ENCODE peak calls at places on chromosomes 11 and 22, in four cellular contexts. P, L, R and W are unnamed samples. For H3K4me1, the result is how much of the 10 kb centered on the place peaks cover.

GRCh38 chr11:128904872-128905344 is 13.8 kb downstream of the KCNJ5 start:
- DNase-seq in R (no peak), L (no peak), P (no peak), W (no peak)

GRCh38 chr11:125168875-125169537 is 4.5 kb downstream of the PKNOX2 start:
- DNase-seq in R (no peak), L (no peak), P (no peak), W (no peak)

GRCh38 chr11:294795-295194 is 4.5 kb downstream of the IFITM5 start:
- DNase-seq in P (no peak), L (no peak), R (no peak), W (no peak)

GRCh38 chr11:48096588-48097525 is 116.5 kb downstream of the PTPRJ start:
- DNase-seq in R (peak), L (no peak), P (no peak), W (no peak)

GRCh38 chr22:36858966-36859365 is 1.8 kb upstream of the NCF4 start:
- DNase-seq in R (no peak), L (no peak), P (no peak), W (no peak)

GRCh38 chr11:124886476-124886875 is 11.2 kb downstream of the ROBO4 start:
- DNase-seq in R (no peak), L (no peak), P (no peak), W (no peak)

GRCh38 chr11:88555018-88555828 is 217.7 kb upstream of the CTSC start:
- DNase-seq in L (no peak), R (no peak), P (no peak), W (no peak)

GRCh38 chr11:110857885-110858555 is 145.8 kb upstream of the ARHGAP20 start:
- DNase-seq in P (no peak), L (no peak), R (no peak), W (no peak)

GRCh38 chr22:29149841-29150555 is 55.7 kb upstream of the EMID1 start:
- DNase-seq in R (peak), L (no peak), P (no peak), W (no peak)

GRCh38 chr11:74695705-74696280 is 35.4 kb downstream of the CHRDL2 start:
- DNase-seq in P (no peak), L (no peak), R (no peak), W (no peak)

GRCh38 chr11:102932678-102933077 is 22.9 kb downstream of the MMP13 start:
- DNase-seq in L (no peak), R (no peak), P (no peak), W (no peak)

GRCh38 chr11:120462825-120463224 is 48.7 kb upstream of the GRIK4 start:
- DNase-seq in P (no peak), L (no peak), R (no peak), W (no peak)

GRCh38 chr11:71456831-71457230 is 3.8 kb downstream of the NADSYN1 start:
- DNase-seq in L (no peak), P (no peak), R (no peak), W (no peak)

GRCh38 chr22:42931421-42932196 is 74.5 kb upstream of the ARFGAP3 start:
- DNase-seq in P (peak), L (no peak), R (no peak), W (no peak)
- TF ChIP-seq SUZ12 in P (no peak), L (no peak), R (no peak), W (no peak)

GRCh38 chr22:47780281-47780875 is 1017.9 kb downstream of the TBC1D22A start:
- DNase-seq in P (no peak), R (no peak), L (no peak), W (no peak)
- TF ChIP-seq YY1 in P (no peak), R (no peak), L (no peak), W (no peak)

GRCh38 chr22:23137905-23138520 is 3.8 kb downstream of the RSPH14 start:
- DNase-seq in P (peak), L (no peak), R (no peak), W (no peak)
- H3K4me1 ChIP-seq in P (half or more), L (under half), R (under half), W (under half)

GRCh38 chr22:38204784-38205183 is 3.0 kb downstream of the MAFF start:
- DNase-seq in L (no peak), P (peak), R (no peak), W (no peak)
- TF ChIP-seq SUZ12 in L (no peak), P (no peak), R (no peak), W (no peak)

DNA sequence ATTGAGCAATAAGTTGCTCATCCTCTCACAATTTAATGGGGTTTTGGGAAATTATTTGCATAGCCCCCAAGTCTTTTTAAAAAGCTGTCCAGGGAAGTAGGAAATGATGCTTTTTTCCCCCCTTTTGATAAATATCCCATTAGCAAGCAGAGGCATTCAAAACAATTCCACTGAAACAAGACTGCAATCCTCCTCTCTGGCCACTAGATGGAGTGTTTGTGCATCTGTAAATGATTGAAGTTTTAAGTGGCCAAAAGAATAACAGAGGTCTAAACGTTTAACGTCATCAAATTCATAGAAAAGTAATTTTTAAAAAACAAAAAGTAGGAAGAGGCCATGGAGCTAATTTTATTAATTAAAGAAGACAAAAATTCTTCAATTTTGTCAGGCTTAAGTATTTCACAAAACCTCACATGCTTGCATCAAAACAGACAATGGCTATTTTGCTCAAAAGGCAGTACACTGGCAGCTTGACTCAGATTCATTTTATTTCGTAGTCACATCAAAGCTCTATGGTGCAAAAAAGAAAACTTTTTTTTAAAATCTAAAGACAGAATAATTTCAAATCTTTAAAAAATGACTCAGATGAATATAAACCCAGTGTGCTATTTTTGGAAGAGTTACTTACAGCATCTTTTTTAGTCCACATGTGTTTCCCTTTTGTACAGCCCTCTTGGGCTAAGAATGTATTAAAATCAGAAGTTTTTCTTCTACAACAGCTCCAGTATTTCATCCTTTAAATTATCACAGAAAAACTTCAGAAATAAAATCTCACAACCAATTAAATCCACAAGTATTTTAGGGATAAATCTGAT is 17.8 kb downstream of the CHORDC1 start:
- DNase-seq in L (no peak), R (peak), P (no peak), W (no peak)
- TF ChIP-seq YY1 in L (no peak), R (no peak), P (no peak), W (no peak)

GRCh38 chr11:31816467-31817053 is 5.4 kb upstream of the PAX6 start:
- DNase-seq in L (no peak), P (no peak), R (no peak), W (no peak)

GRCh38 chr11:31817054-31817620 is 6.0 kb upstream of the PAX6 start:
- DNase-seq in L (no peak), P (no peak), R (no peak), W (no peak)

GRCh38 chr11:31817621-31818493 is 6.7 kb upstream of the PAX6 start:
- DNase-seq in P (no peak), R (no peak), L (no peak), W (no peak)

GRCh38 chr11:31813961-31814868 is 3.1 kb upstream of the PAX6 start:
- DNase-seq in R (no peak), L (no peak), P (no peak), W (no peak)

DNA sequence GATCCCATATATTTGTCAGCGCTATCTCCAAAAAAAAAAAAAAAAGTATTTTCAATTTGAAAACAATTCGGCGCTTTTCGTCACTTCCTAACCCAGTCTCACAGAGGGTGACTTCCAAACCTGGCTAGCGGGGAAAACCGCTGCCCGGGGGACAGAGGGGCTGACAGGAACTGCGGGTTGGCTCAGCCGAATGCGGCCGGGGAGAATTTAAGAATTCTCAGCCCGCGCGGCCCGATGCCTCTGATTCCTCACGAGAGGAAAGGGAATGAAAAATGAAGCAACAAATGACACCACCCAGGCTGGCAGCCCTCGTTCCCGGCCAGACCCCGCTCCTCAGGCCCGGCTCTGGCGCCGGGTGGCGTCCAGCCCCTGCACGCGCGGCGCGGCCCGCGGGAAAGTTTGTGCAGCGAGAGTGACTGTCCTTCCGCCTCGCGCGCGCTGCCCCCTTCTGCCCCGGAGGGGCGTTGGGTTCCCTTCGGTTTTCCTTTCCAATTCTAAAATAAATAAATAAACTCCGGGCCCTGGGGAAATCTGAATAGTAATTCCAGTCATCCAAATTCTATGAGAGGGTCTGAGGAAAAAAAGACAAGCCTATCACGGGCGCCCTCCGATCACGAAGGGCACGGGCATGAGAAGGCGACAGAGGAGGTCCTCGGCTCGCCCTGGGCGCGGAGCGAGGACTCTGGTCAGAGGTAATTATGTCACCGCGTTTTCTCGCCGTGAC is 4.8 kb upstream of the PAX6 start:
- DNase-seq in P (no peak), L (no peak), R (no peak), W (no peak)
- H3K4me1 ChIP-seq in P (under half), L (under half), R (half or more), W (under half)

GRCh38 chr11:45265963-45266692 is 20.0 kb downstream of the SYT13 start:
- DNase-seq in P (no peak), L (no peak), R (no peak), W (no peak)
- TF ChIP-seq SUZ12 in P (no peak), L (no peak), R (no peak), W (no peak)

GRCh38 chr11:62147545-62147944 is 23.7 kb downstream of the INCENP start:
- DNase-seq in R (no peak), L (no peak), P (no peak), W (no peak)
- TF ChIP-seq YY1 in R (no peak), L (no peak), P (no peak), W (no peak)